ENCODE peak calls at places on chromosomes 4 and X, in five cellular contexts. One of them, this sample, is unnamed.

GRCh38 chr4:66489783-66490452 is 819.6 kb upstream of the EPHA5 start:
- DNase-seq in HCT116: no peak
- DNase-seq in GM12878: no peak
- DNase-seq in HepG2: no peak
- DNase-seq in A549: peak
- DNase-seq in this sample: no peak

GRCh38 chr4:19241845-19242244 is 1009.9 kb upstream of the SLIT2 start:
- DNase-seq in HCT116: no peak
- DNase-seq in GM12878: no peak
- DNase-seq in HepG2: no peak
- DNase-seq in A549: no peak
- DNase-seq in this sample: no peak

GRCh38 chr4:89724716-89725115 is 112.2 kb downstream of the SNCA start:
- DNase-seq in HCT116: no peak
- DNase-seq in GM12878: no peak
- DNase-seq in HepG2: no peak
- DNase-seq in A549: no peak
- DNase-seq in this sample: no peak

GRCh38 chr4:87141428-87141827 is 79.0 kb downstream of the KLHL8 start:
- DNase-seq in HCT116: no peak
- DNase-seq in GM12878: no peak
- DNase-seq in HepG2: no peak
- DNase-seq in A549: no peak
- DNase-seq in this sample: no peak

GRCh38 chrX:130775849-130776248 is 127.2 kb downstream of the ENOX2 start:
- DNase-seq in HCT116: no peak
- DNase-seq in GM12878: no peak
- DNase-seq in HepG2: no peak
- DNase-seq in A549: no peak
- DNase-seq in this sample: no peak

GRCh38 chr4:16160457-16160856 is 65.8 kb downstream of the TAPT1 start:
- DNase-seq in HCT116: no peak
- DNase-seq in GM12878: no peak
- DNase-seq in HepG2: no peak
- DNase-seq in A549: no peak
- DNase-seq in this sample: no peak

GRCh38 chrX:110755061-110755460 is 40.6 kb downstream of the CHRDL1 start:
- DNase-seq in HCT116: no peak
- DNase-seq in GM12878: no peak
- DNase-seq in HepG2: no peak
- DNase-seq in A549: no peak
- DNase-seq in this sample: no peak

GRCh38 chrX:141815904-141816303 is 22.2 kb upstream of the MAGEC3 start:
- DNase-seq in HCT116: no peak
- DNase-seq in GM12878: no peak
- DNase-seq in HepG2: no peak
- DNase-seq in A549: no peak
- DNase-seq in this sample: no peak

GRCh38 chr4:10552591-10553280 is 95.5 kb upstream of the ZNF518B start:
- DNase-seq in HCT116: no peak
- DNase-seq in GM12878: no peak
- DNase-seq in HepG2: no peak
- DNase-seq in A549: no peak
- DNase-seq in this sample: no peak

GRCh38 chr4:75655562-75655961 is 17.6 kb downstream of the G3BP2 start:
- DNase-seq in HCT116: no peak
- DNase-seq in GM12878: no peak
- DNase-seq in HepG2: no peak
- DNase-seq in A549: no peak
- DNase-seq in this sample: no peak

GRCh38 chr4:96407651-96408342 is 567.9 kb downstream of the PDHA2 start:
- DNase-seq in HCT116: no peak
- DNase-seq in GM12878: no peak
- DNase-seq in HepG2: no peak
- DNase-seq in A549: no peak
- DNase-seq in this sample: no peak

GRCh38 chr4:10180927-10181744 is 64.5 kb upstream of the WDR1 start:
- DNase-seq in HCT116: no peak
- DNase-seq in GM12878: no peak
- DNase-seq in HepG2: no peak
- DNase-seq in A549: no peak
- DNase-seq in this sample: peak

GRCh38 chr4:22997358-22998224 is 304.9 kb downstream of the GBA3 start:
- DNase-seq in HCT116: no peak
- DNase-seq in GM12878: no peak
- DNase-seq in HepG2: no peak
- DNase-seq in A549: no peak
- DNase-seq in this sample: no peak

GRCh38 chrX:131828482-131828881 is 194.6 kb upstream of the STK26 start:
- DNase-seq in HCT116: no peak
- DNase-seq in GM12878: no peak
- DNase-seq in HepG2: no peak
- DNase-seq in A549: no peak
- DNase-seq in this sample: peak

GRCh38 chrX:131826572-131826971 is 196.5 kb upstream of the STK26 start:
- DNase-seq in HCT116: no peak
- DNase-seq in GM12878: no peak
- DNase-seq in HepG2: no peak
- DNase-seq in A549: no peak
- DNase-seq in this sample: no peak

GRCh38 chrX:131827935-131828334 is 195.2 kb upstream of the STK26 start:
- DNase-seq in HCT116: no peak
- DNase-seq in GM12878: peak
- DNase-seq in HepG2: no peak
- DNase-seq in A549: no peak
- DNase-seq in this sample: peak

GRCh38 chrX:131830400-131831184 is 192.5 kb upstream of the STK26 start:
- DNase-seq in HCT116: peak
- DNase-seq in GM12878: peak
- DNase-seq in HepG2: peak
- DNase-seq in A549: no peak
- DNase-seq in this sample: peak

DNA sequence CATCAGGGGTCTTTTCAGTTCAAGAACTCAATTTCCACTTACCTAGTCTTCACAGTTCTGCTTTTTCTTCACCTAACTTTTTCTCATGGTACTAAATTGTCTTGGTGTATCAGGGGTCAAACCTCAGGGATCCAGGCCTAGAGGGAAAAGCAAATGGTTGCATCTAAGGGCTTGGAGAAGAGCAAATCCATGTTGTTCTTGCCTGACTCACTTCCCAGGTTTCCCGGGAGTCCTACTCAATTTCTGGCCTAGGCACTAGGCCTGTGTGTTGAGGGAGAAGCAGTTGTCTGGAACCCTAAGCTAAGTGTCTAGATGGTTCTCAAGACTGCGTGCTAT is 191.9 kb upstream of the STK26 start:
- DNase-seq in HCT116: no peak
- DNase-seq in GM12878: no peak
- DNase-seq in HepG2: no peak
- DNase-seq in A549: no peak
- DNase-seq in this sample: no peak
- H3K4me3 ChIP-seq in HCT116: peak
- H3K4me3 ChIP-seq in GM12878: peak
- H3K4me3 ChIP-seq in HepG2: peak
- H3K4me3 ChIP-seq in A549: no peak
- H3K4me3 ChIP-seq in this sample: peak

DNA sequence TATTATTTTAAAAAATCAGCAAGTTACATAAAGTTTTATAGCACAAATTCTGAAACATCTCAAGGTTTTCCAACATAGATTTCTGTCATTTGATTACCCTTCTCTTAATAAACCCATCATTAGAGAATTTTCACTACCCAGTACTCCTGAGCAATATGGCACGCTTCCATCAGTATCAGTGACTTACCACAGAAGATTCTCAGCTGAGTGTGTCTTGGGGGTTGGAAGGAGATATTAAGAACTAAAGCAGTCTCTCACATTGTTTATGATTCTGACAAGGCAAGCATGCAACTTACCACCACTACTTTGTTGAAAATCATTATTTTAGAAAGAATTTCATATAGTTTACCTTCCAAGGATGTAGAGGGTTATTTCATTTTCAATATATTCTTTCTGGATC is 67.7 kb downstream of the INPP4B start:
- DNase-seq in HCT116: no peak
- DNase-seq in GM12878: no peak
- DNase-seq in HepG2: no peak
- DNase-seq in A549: no peak
- DNase-seq in this sample: no peak
- TF ChIP-seq MAX in HCT116: no peak
- TF ChIP-seq MAX in GM12878: no peak
- TF ChIP-seq MAX in HepG2: no peak
- TF ChIP-seq MAX in A549: no peak
- TF ChIP-seq MAX in this sample: no peak

DNA sequence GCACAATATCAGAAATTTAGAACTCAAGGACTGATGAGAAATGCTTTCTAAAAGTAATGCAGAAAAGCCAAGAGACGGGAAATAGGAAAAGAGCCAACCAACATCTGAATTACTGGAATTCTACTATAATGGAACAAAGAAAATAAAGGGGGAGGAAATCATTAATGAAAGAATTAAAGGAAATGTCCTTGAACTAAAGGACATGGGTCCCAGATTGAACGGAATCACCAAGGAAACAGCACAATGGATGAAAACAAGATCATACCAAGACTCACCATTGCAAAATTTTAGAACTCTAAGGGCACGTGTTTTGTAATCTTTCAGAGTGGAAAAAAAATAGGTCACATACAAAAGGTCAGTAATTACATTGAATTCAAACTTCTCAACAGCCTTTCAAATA is 35.9 kb downstream of the HPGDS start:
- DNase-seq in HCT116: no peak
- DNase-seq in GM12878: no peak
- DNase-seq in HepG2: no peak
- DNase-seq in A549: no peak
- DNase-seq in this sample: no peak
- TF ChIP-seq POLR2A in HCT116: no peak
- TF ChIP-seq POLR2A in GM12878: no peak
- TF ChIP-seq POLR2A in HepG2: no peak
- TF ChIP-seq POLR2A in A549: no peak
- TF ChIP-seq POLR2A in this sample: no peak

GRCh38 chr4:185384061-185384460 is 11.7 kb downstream of the LRP2BP start:
- DNase-seq in HCT116: no peak
- DNase-seq in GM12878: no peak
- DNase-seq in HepG2: no peak
- DNase-seq in A549: no peak
- DNase-seq in this sample: no peak
- H3K4me3 ChIP-seq in HCT116: no peak
- H3K4me3 ChIP-seq in GM12878: no peak
- H3K4me3 ChIP-seq in HepG2: no peak
- H3K4me3 ChIP-seq in A549: no peak
- H3K4me3 ChIP-seq in this sample: no peak

GRCh38 chr4:84895283-84895682 is 71.2 kb downstream of the WDFY3 start:
- DNase-seq in HCT116: no peak
- DNase-seq in GM12878: no peak
- DNase-seq in HepG2: no peak
- DNase-seq in A549: no peak
- DNase-seq in this sample: no peak

GRCh38 chr4:84901745-84902283 is 64.7 kb downstream of the WDFY3 start:
- DNase-seq in HCT116: no peak
- DNase-seq in GM12878: no peak
- DNase-seq in HepG2: no peak
- DNase-seq in A549: no peak
- DNase-seq in this sample: no peak

GRCh38 chr4:84897516-84897915 is 69.0 kb downstream of the WDFY3 start:
- DNase-seq in HCT116: no peak
- DNase-seq in GM12878: no peak
- DNase-seq in HepG2: no peak
- DNase-seq in A549: no peak
- DNase-seq in this sample: no peak

GRCh38 chr4:84901173-84901572 is 65.3 kb downstream of the WDFY3 start:
- DNase-seq in HCT116: no peak
- DNase-seq in GM12878: no peak
- DNase-seq in HepG2: no peak
- DNase-seq in A549: no peak
- DNase-seq in this sample: no peak

DNA sequence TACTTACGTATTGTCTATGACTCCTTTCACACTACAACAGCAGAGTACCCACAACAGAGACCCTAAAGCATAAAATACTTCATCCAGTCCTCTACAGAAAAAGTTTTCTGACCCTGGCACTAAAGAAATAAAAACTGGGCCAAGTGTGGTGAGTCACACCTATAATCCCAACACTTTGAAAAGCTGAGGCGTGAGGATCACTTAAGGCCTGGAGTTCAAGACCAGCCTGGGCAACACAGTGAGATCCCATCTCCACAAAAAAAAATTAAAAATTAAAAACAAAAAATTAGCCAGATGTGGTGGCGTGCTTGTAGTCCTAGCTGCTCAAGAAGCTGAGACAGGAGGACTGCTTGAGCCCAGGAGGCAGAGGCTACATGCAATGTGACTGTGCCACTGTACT is 66.9 kb downstream of the WDFY3 start:
- DNase-seq in HCT116: no peak
- DNase-seq in GM12878: no peak
- DNase-seq in HepG2: no peak
- DNase-seq in A549: no peak
- DNase-seq in this sample: no peak
- TF ChIP-seq MAX in HCT116: no peak
- TF ChIP-seq MAX in GM12878: no peak
- TF ChIP-seq MAX in HepG2: no peak
- TF ChIP-seq MAX in A549: no peak
- TF ChIP-seq MAX in this sample: no peak

DNA sequence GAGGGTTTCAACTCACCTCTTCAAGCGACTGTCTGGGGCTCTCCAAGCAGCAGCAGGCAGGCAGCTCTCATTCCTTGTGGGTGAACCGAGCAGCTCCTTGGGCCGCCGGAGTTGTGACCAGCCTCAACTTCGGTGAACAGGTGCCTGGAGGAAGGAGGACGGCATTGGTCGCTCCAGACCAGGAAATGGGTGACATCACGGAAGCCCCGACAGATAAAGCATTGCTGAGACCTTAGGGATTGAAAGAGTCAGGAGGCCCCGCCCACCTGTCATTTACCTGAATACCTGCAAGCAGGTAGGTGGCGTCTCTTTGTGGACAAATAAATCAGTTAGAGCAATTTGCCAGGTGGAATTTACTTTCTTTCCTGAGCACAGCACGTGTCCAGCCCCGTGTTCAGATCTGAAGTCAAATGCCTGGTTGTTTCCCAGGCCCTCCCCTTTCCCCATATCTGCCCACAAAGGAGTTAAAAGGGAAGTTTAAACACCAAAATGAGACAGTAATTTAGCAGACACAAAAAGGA is at the start of gene LNX1:
- DNase-seq in HCT116: peak
- DNase-seq in GM12878: no peak
- DNase-seq in HepG2: no peak
- DNase-seq in A549: no peak
- DNase-seq in this sample: peak
- TF ChIP-seq POLR2A in HCT116: no peak
- TF ChIP-seq POLR2A in GM12878: no peak
- TF ChIP-seq POLR2A in HepG2: no peak
- TF ChIP-seq POLR2A in A549: no peak
- TF ChIP-seq POLR2A in this sample: no peak

This sample was measured in NB4.